ENCODE peak calls at places on chromosomes 6 and 20, in ten cellular contexts. H, F, M, V, L, Z, P, U, Q and S are unnamed samples.

GRCh38 chr6:11263185-11263817 is 30.8 kb upstream of the NEDD9 start:
- DNase-seq in H (peak), F (peak), M (peak), V (no peak), L (peak), Z (peak), P (no peak), U (peak), Q (no peak), S (no peak)

GRCh38 chr6:122569372-122569771 is 40.8 kb upstream of the PKIB start:
- DNase-seq in H (no peak), F (no peak), M (no peak), V (no peak), L (no peak), Z (no peak), P (no peak), U (no peak), Q (no peak), S (no peak)

GRCh38 chr6:75374913-75375530 is 90.4 kb upstream of the TMEM30A start:
- DNase-seq in H (peak), F (no peak), M (no peak), V (no peak), L (no peak), Z (no peak), P (no peak), U (no peak), Q (no peak), S (no peak)

GRCh38 chr6:15296735-15297134 is 50.9 kb downstream of the JARID2 start:
- DNase-seq in H (no peak), F (no peak), M (no peak), V (no peak), L (no peak), Z (no peak), P (no peak), U (no peak), Q (no peak), S (no peak)

GRCh38 chr6:145729887-145730286 is 5.4 kb downstream of the EPM2A start:
- DNase-seq in H (no peak), F (no peak), M (no peak), V (no peak), L (no peak), Z (no peak), P (no peak), U (no peak), Q (no peak), S (no peak)

GRCh38 chr6:79463721-79464120 is 73.5 kb downstream of the LCA5 start:
- DNase-seq in H (no peak), F (no peak), M (no peak), V (no peak), L (no peak), Z (no peak), P (no peak), U (no peak), Q (no peak), S (no peak)

GRCh38 chr6:8664700-8665099 is 229.4 kb upstream of the SLC35B3 start:
- DNase-seq in H (no peak), F (no peak), M (no peak), V (no peak), L (no peak), Z (no peak), P (no peak), U (no peak), Q (no peak), S (no peak)

GRCh38 chr6:30730611-30731435 is 10.7 kb downstream of the TUBB start:
- DNase-seq in H (peak), F (peak), M (peak), V (no peak), L (peak), Z (no peak), P (no peak), U (peak), Q (peak), S (no peak)

GRCh38 chr6:106253731-106254130 is 71.8 kb downstream of the ATG5 start:
- DNase-seq in H (no peak), F (no peak), M (no peak), V (no peak), L (no peak), Z (no peak), P (no peak), U (no peak), Q (no peak), S (no peak)

GRCh38 chr6:150416120-150416519 is 47.3 kb downstream of the IYD start:
- DNase-seq in H (no peak), F (no peak), M (no peak), V (no peak), L (no peak), Z (no peak), P (no peak), U (no peak), Q (no peak), S (no peak)

GRCh38 chr6:166515072-166515810 is 71.2 kb downstream of the RAMACL start:
- DNase-seq in H (peak), F (no peak), M (no peak), V (no peak), L (no peak), Z (peak), P (no peak), U (no peak), Q (no peak), S (no peak)

GRCh38 chr6:63509652-63510352 is 62.5 kb upstream of the LOC128125822 start:
- DNase-seq in H (no peak), F (peak), M (peak), V (no peak), L (peak), Z (no peak), P (no peak), U (peak), Q (no peak), S (no peak)

GRCh38 chr20:29874476-29875202 is 1382.8 kb upstream of the DEFB115 start:
- DNase-seq in H (no peak), F (no peak), M (no peak), V (no peak), L (no peak), Z (no peak), P (no peak), U (no peak), Q (no peak), S (peak)

GRCh38 chr20:19990911-19991707 is 26.1 kb upstream of the NAA20 start:
- DNase-seq in H (no peak), F (no peak), M (no peak), V (no peak), L (no peak), Z (no peak), P (no peak), U (no peak), Q (no peak), S (no peak)

GRCh38 chr20:297925-298754 is 770 bp downstream of the ZCCHC3 start:
- DNase-seq in H (peak), F (peak), M (peak), V (peak), L (peak), Z (peak), P (no peak), U (peak), Q (no peak), S (no peak)

GRCh38 chr6:84052204-84052882 is 18.8 kb downstream of the MRAP2 start:
- DNase-seq in H (peak), F (peak), M (peak), V (no peak), L (no peak), Z (peak), P (no peak), U (peak), Q (no peak), S (peak)

GRCh38 chr20:57498425-57499400 is 26.2 kb downstream of the CTCFL start:
- DNase-seq in H (no peak), F (no peak), M (no peak), V (no peak), L (no peak), Z (no peak), P (no peak), U (no peak), Q (no peak), S (no peak)

GRCh38 chr6:25042599-25042936 is 106.8 kb upstream of the RIPOR2 start:
- DNase-seq in H (no peak), F (no peak), M (no peak), V (no peak), L (no peak), Z (no peak), P (no peak), U (no peak), Q (no peak), S (no peak)

GRCh38 chr6:157229219-157229607 is 94.1 kb downstream of the TMEM242 start:
- DNase-seq in H (no peak), F (no peak), M (no peak), V (no peak), L (no peak), Z (no peak), P (no peak), U (no peak), Q (no peak), S (no peak)

GRCh38 chr6:23228439-23229024 is 659.2 kb downstream of the HDGFL1 start:
- DNase-seq in H (no peak), F (no peak), M (no peak), V (no peak), L (no peak), Z (peak), P (no peak), U (no peak), Q (no peak), S (no peak)

GRCh38 chr20:54167909-54168872 is 5.6 kb downstream of the CYP24A1 start:
- DNase-seq in H (no peak), F (no peak), M (no peak), V (no peak), L (no peak), Z (no peak), P (no peak), U (no peak), Q (no peak), S (no peak)

GRCh38 chr6:28371706-28372451 is 22.1 kb downstream of the ZKSCAN3 start:
- DNase-seq in H (no peak), F (no peak), M (no peak), V (no peak), L (no peak), Z (no peak), P (no peak), U (no peak), Q (no peak), S (no peak)

GRCh38 chr6:134436950-134437349 is 119.0 kb upstream of the SGK1 start:
- DNase-seq in H (peak), F (no peak), M (no peak), V (no peak), L (no peak), Z (no peak), P (no peak), U (no peak), Q (no peak), S (no peak)

GRCh38 chr6:150016324-150017185 is 8.8 kb downstream of the RAET1L start:
- DNase-seq in H (peak), F (peak), M (peak), V (peak), L (no peak), Z (peak), P (no peak), U (peak), Q (no peak), S (no peak)

GRCh38 chr6:105510746-105511145 is 107.9 kb upstream of the PREP start:
- DNase-seq in H (no peak), F (no peak), M (no peak), V (no peak), L (no peak), Z (no peak), P (no peak), U (no peak), Q (no peak), S (no peak)

GRCh38 chr6:139473239-139473701 is 98.8 kb upstream of the CITED2 start:
- DNase-seq in H (no peak), F (no peak), M (peak), V (peak), L (peak), Z (peak), P (no peak), U (peak), Q (no peak), S (no peak)
- TF ChIP-seq POLR2A in H (no peak), F (no peak), M (no peak), V (no peak), L (no peak), Z (no peak), P (no peak), U (peak), Q (no peak), S (no peak)

DNA sequence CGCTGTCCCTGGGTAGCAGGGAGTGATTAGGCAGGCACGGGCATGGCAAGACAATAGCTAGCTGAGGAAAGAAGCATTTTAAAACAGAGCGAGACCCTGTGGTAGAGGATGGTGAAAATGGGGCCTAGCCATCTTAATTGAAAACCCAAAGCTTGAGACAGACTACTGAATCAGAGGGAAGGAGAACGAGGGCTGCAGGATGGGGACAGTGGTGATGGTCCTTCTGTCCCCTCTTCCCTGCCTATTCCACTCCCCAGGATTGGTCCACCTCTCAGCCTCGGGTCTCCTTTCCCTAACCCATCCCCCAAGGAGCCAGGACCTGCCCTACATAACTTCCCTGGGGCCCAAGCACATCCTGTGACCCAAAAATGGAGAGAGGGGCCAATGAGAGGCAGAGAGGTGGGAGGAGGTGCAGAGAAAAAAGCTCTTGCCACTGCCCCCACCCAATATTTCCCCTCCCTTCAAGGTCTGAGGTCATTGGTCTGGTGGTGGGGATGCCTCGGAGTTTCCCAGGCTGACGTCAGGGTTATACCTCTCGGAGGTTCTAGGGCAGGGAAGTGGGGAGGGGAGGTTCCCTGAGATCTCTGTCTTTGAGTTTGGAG is 884 bp upstream of the CUTA start:
- DNase-seq in H (no peak), F (no peak), M (peak), V (peak), L (peak), Z (no peak), P (no peak), U (no peak), Q (no peak), S (no peak)
- TF ChIP-seq POLR2A in H (no peak), F (no peak), M (no peak), V (no peak), L (no peak), Z (no peak), P (no peak), U (no peak), Q (no peak), S (no peak)

GRCh38 chr20:49288784-49289696 is 11.2 kb upstream of the ZNFX1 start:
- DNase-seq in H (no peak), F (no peak), M (no peak), V (no peak), L (no peak), Z (no peak), P (no peak), U (no peak), Q (no peak), S (no peak)
- TF ChIP-seq POLR2A in H (peak), F (no peak), M (no peak), V (no peak), L (no peak), Z (no peak), P (no peak), U (no peak), Q (peak), S (no peak)

GRCh38 chr20:35653893-35654292 is 10.8 kb downstream of the CPNE1 start:
- DNase-seq in H (no peak), F (no peak), M (no peak), V (no peak), L (no peak), Z (no peak), P (no peak), U (no peak), Q (no peak), S (no peak)

GRCh38 chr20:35652641-35653429 is 11.9 kb downstream of the CPNE1 start:
- DNase-seq in H (no peak), F (no peak), M (no peak), V (no peak), L (no peak), Z (no peak), P (no peak), U (no peak), Q (no peak), S (peak)

GRCh38 chr20:35653430-35653734 is 11.3 kb downstream of the CPNE1 start:
- DNase-seq in H (no peak), F (no peak), M (no peak), V (no peak), L (no peak), Z (no peak), P (no peak), U (no peak), Q (no peak), S (no peak)

GRCh38 chr20:35657271-35657670 is 7.4 kb downstream of the CPNE1 start:
- DNase-seq in H (no peak), F (no peak), M (no peak), V (no peak), L (no peak), Z (no peak), P (no peak), U (no peak), Q (no peak), S (no peak)

DNA sequence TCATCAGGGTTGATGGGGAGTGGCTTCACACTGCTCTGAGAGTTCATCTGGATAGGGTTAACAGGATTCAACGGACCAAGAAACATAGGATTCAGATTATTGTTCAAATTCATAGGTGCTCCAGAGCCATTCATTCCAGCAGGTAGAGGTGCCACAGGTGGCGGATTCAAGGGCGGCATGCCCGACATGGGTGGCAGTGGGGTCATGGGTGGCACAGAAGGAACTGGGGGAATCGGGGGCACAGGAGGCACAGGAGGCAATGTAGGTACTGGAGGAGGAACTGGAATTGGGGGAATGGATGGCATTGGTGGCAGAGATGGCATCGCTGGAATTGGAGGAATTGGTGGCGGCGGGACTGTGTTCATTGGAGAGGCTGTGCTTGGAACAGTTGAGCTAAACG is 10.3 kb downstream of the CPNE1 start:
- DNase-seq in H (no peak), F (no peak), M (no peak), V (no peak), L (no peak), Z (no peak), P (no peak), U (no peak), Q (no peak), S (no peak)
- TF ChIP-seq POLR2A in H (no peak), F (no peak), M (no peak), V (no peak), L (no peak), Z (no peak), P (no peak), U (no peak), Q (no peak), S (no peak)

DNA sequence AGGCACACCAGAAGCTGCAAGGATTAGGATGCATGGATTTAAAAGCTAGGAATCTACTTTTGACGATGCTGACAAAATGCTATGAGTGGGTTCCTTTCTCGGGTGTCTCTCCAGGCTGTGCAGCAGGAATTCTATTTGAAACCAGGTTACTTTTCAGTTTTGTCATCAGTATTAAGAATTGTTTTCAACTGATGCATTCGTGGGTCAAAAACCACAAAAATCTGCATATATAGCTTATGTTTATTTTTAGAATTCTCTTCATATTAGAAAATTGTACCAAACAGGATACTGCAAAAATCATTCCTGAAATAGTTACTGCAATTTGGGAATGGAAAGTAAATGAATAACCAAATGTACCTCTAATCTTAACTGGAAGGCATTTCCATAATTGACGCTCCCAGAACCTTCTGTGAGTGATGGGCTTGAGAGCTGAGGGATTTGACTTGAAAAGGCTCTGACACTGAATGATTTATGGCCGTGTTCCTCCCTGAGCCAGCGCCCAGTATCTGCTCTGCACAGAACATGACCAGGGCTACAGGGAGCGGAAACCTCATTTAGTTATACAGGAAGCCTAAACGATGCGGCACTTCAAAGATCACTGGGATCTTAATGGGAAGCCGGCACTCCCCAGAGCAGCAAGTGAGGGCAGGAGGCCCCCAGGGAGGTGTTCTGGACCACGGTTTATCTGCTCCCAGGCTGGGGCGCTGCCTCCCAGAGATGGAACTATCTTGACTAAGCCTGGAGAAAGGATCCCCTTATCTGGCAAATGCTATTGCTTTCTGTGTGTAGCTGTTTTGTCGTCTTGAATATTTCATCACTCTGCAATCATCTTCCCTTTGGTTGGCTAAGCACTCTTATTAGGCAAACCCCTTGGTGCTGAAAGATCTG is 445.9 kb downstream of the QKI start:
- DNase-seq in H (no peak), F (no peak), M (no peak), V (no peak), L (no peak), Z (no peak), P (no peak), U (no peak), Q (no peak), S (peak)
- TF ChIP-seq POLR2A in H (no peak), F (no peak), M (no peak), V (no peak), L (no peak), Z (no peak), P (no peak), U (no peak), Q (no peak), S (no peak)

DNA sequence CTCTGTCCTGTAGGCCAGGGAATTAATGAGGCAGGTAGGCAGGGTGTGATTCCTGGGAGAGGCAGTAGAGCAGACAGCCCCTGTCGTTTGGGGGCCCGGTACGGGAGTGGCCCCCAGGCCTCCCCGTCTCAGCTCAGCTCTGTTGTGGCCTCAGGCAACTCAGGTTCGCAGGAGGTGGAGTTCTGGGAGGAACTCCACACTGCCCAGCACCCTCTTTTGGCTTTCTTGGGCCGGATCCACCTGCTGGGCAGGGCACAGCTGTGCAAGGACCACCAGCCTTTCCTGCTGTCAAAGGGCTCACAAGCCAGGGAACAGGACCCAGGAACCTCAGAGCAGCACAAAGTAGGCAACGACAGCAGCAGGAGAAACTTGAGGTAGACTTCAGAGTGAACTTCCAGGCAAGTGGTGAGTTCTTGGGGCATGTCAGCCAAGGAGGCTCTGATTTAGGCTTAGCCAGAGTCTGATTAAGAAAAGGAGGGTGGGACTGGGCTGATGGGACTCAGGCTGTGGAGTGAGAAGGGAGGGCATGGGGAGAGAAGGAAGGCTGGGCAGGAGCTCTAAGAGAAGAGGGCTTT is 36.9 kb downstream of the RAB44 start:
- DNase-seq in H (no peak), F (no peak), M (no peak), V (no peak), L (no peak), Z (no peak), P (no peak), U (no peak), Q (no peak), S (no peak)
- TF ChIP-seq POLR2A in H (no peak), F (no peak), M (no peak), V (no peak), L (no peak), Z (no peak), P (no peak), U (no peak), Q (no peak), S (no peak)